ENCODE peak calls at places on chromosome 12, in six cellular contexts. A is BE2C; O is effector memory CD4-positive, alpha-beta T cell; J is A549; H is tibial artery; X is cardiac muscle cell. S is an unnamed sample. For H3K4me1, the result is how much of the 10 kb centered on the place peaks cover.

GRCh38 chr12:7210642-7211151 is 21.2 kb downstream of the PEX5 start:
- DNase-seq in A (no peak), O (no peak), J (no peak), H (no peak), X (no peak), S (no peak)

GRCh38 chr12:42568952-42569916 is 20.3 kb downstream of the PRICKLE1 start:
- DNase-seq in A (no peak), O (no peak), J (no peak), H (no peak), X (peak), S (no peak)

GRCh38 chr12:92827836-92828431 is 101.2 kb downstream of the EEA1 start:
- DNase-seq in A (peak), O (no peak), J (peak), H (no peak), X (peak), S (no peak)

GRCh38 chr12:22250762-22251161 is 83.7 kb downstream of the ST8SIA1 start:
- DNase-seq in A (no peak), O (no peak), J (no peak), H (no peak), X (no peak), S (no peak)

GRCh38 chr12:24997970-24998582 is 49.2 kb upstream of the BCAT1 start:
- DNase-seq in A (no peak), O (no peak), J (no peak), H (no peak), X (no peak), S (no peak)

GRCh38 chr12:29073631-29074239 is 75.3 kb upstream of the FAR2 start:
- DNase-seq in A (peak), O (no peak), J (no peak), H (no peak), X (peak), S (peak)

GRCh38 chr12:26109343-26109841 is 15.4 kb downstream of the BHLHE41 start:
- DNase-seq in A (no peak), O (no peak), J (no peak), H (peak), X (no peak), S (no peak)

GRCh38 chr12:106498056-106498455 is 84.7 kb upstream of the RFX4 start:
- DNase-seq in A (no peak), O (no peak), J (no peak), H (no peak), X (no peak), S (no peak)

GRCh38 chr12:3603576-3603975 is 112.6 kb downstream of the PRMT8 start:
- DNase-seq in A (no peak), O (no peak), J (no peak), H (no peak), X (peak), S (no peak)

GRCh38 chr12:125053821-125054220 is 11.4 kb upstream of the AACS start:
- DNase-seq in A (no peak), O (no peak), J (no peak), H (no peak), X (no peak), S (no peak)

GRCh38 chr12:2998789-2999264 is 39.6 kb downstream of the TEAD4 start:
- DNase-seq in A (no peak), O (no peak), J (no peak), H (peak), X (peak), S (no peak)

GRCh38 chr12:53465679-53466078 is 13.8 kb downstream of the PCBP2 start:
- DNase-seq in A (no peak), O (no peak), J (no peak), H (no peak), X (no peak), S (no peak)

GRCh38 chr12:33588082-33588712 is 148.6 kb upstream of the SYT10 start:
- DNase-seq in A (no peak), O (no peak), J (no peak), H (no peak), X (no peak), S (peak)

GRCh38 chr12:26198742-26199141 is 3.4 kb downstream of the SSPN start:
- DNase-seq in A (peak), O (no peak), J (no peak), H (no peak), X (no peak), S (no peak)

GRCh38 chr12:57796996-57797395 is 14.4 kb downstream of the TSFM start:
- DNase-seq in A (no peak), O (no peak), J (no peak), H (no peak), X (no peak), S (no peak)

GRCh38 chr12:74317078-74317581 is 220.5 kb upstream of the ATXN7L3B start:
- DNase-seq in A (no peak), O (no peak), J (peak), H (no peak), X (peak), S (no peak)

GRCh38 chr12:116693259-116694227 is 44.3 kb downstream of the SPRING1 start:
- DNase-seq in A (no peak), O (no peak), J (no peak), H (no peak), X (peak), S (no peak)

GRCh38 chr12:57489157-57489641 is 1.3 kb downstream of the MARS1 start:
- DNase-seq in A (no peak), O (no peak), J (no peak), H (no peak), X (no peak), S (no peak)

GRCh38 chr12:51914034-51914923 is 7.0 kb downstream of the ACVRL1 start:
- DNase-seq in A (peak), O (no peak), J (no peak), H (no peak), X (peak), S (no peak)

GRCh38 chr12:20487519-20487918 is 119.2 kb downstream of the PDE3A start:
- DNase-seq in A (no peak), O (no peak), J (no peak), H (no peak), X (no peak), S (no peak)

GRCh38 chr12:2589381-2589780 is 205.4 kb upstream of the FKBP4 start:
- DNase-seq in A (no peak), O (no peak), J (no peak), H (no peak), X (no peak), S (no peak)

GRCh38 chr12:109944975-109945374 is 44.9 kb downstream of the TCHP start:
- DNase-seq in A (no peak), O (no peak), J (no peak), H (no peak), X (peak), S (no peak)

GRCh38 chr12:89417246-89417977 is 65.1 kb upstream of the DUSP6 start:
- DNase-seq in A (no peak), O (no peak), J (no peak), H (no peak), X (no peak), S (peak)

GRCh38 chr12:19220861-19221466 is 91.4 kb downstream of the PLEKHA5 start:
- DNase-seq in A (no peak), O (no peak), J (no peak), H (no peak), X (no peak), S (no peak)

DNA sequence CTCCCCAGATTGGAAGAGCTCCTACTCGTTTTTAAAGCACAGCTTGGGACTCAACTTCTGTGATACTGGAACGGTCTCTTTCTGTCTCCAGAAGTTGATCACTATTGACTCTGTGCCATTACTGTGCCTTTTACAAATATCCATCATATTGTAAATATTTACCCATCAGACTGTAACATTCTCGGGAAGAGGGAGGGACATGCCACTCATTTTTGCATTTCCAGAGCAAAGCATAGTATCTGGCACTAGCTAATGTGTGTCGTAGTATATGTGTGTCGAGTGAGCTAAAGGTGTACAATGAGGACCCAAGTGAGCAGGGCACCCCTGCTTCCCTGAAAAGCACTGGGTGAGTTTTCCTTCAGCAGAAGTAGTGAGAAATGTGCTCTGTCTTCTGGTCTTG is 24.0 kb upstream of the GSG1 start:
- DNase-seq in A (no peak), O (no peak), J (no peak), H (no peak), X (no peak), S (no peak)
- H3K4me1 ChIP-seq in A (under half), O (under half), J (half or more), H (under half), X (under half), S (under half)

GRCh38 chr12:638948-639557 is 24.2 kb downstream of the NINJ2 start:
- DNase-seq in A (no peak), O (no peak), J (no peak), H (no peak), X (no peak), S (no peak)
- H3K4me1 ChIP-seq in A (under half), O (under half), J (under half), H (under half), X (under half), S (under half)

GRCh38 chr12:46468159-46468558 is 95.6 kb upstream of the SLC38A2 start:
- DNase-seq in A (no peak), O (no peak), J (no peak), H (no peak), X (no peak), S (no peak)

GRCh38 chr12:46462641-46463355 is 90.2 kb upstream of the SLC38A2 start:
- DNase-seq in A (no peak), O (no peak), J (no peak), H (no peak), X (no peak), S (no peak)

GRCh38 chr12:46461907-46462605 is 89.5 kb upstream of the SLC38A2 start:
- DNase-seq in A (no peak), O (no peak), J (no peak), H (no peak), X (peak), S (peak)

GRCh38 chr12:46464863-46465262 is 92.3 kb upstream of the SLC38A2 start:
- DNase-seq in A (no peak), O (no peak), J (no peak), H (no peak), X (no peak), S (no peak)

GRCh38 chr12:46465307-46465706 is 92.7 kb upstream of the SLC38A2 start:
- DNase-seq in A (no peak), O (no peak), J (no peak), H (no peak), X (no peak), S (no peak)
- H3K4me1 ChIP-seq in A (under half), O (under half), J (under half), H (under half), X (under half), S (under half)

DNA sequence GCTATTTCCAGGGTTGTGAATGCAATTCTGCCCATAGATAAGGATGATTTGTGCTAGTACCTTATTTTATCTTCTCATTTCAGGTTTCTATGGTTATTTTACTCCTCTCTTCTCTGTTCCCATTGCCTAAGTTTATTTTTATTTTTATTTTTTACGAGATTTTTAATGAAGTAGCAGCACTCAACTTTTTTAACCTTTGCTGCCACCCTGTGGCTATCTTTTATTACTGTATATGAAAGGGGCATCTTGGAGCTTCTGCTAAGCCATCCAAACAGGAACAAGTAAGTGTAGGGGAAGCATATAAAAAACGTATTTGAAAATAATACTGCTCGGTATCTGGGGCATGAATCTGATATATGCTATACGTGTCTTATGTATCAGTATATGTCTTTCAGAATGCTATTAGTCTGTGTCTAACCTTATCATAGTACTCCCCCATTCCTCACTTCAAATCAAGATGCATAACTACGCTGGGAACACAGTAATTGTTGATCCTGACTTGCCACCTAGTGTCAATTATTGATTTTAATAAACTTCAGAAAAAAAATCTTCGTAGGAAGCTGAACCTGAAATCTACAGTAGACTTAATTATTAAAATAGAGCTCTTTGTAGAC is 60.3 kb downstream of the KLRG1 start:
- DNase-seq in A (peak), O (no peak), J (peak), H (no peak), X (peak), S (no peak)
- H3K4me1 ChIP-seq in A (under half), O (under half), J (under half), H (under half), X (under half), S (under half)

GRCh38 chr12:75554556-75554880 is 43.1 kb upstream of the KRR1 start:
- DNase-seq in A (no peak), O (no peak), J (no peak), H (no peak), X (no peak), S (no peak)

GRCh38 chr12:75560167-75560566 is 48.8 kb upstream of the KRR1 start:
- DNase-seq in A (no peak), O (no peak), J (peak), H (no peak), X (peak), S (no peak)

GRCh38 chr12:75556306-75556899 is 45.0 kb upstream of the KRR1 start:
- DNase-seq in A (no peak), O (no peak), J (no peak), H (no peak), X (no peak), S (no peak)

GRCh38 chr12:75561921-75562320 is 50.5 kb upstream of the KRR1 start:
- DNase-seq in A (no peak), O (no peak), J (no peak), H (no peak), X (no peak), S (no peak)

DNA sequence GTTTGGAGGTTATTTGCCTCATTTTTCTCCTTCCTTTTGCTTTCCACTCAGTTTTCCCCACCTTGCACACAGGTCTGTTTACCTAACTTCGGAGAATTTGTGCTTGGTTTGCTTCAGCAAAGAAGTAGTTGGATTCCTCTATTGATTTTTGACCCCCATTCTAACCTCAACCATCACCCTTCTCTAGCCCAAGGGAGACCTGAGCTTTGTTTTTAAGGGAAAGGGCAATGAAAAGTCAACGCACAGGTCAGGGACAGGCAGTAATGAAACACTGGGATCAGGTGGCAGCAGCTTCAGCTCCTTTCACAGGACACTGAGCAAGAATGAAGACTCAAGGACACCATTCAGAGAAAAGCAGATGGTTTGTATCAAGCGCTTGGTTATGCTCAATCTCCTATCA is 46.9 kb upstream of the KRR1 start:
- DNase-seq in A (no peak), O (no peak), J (no peak), H (no peak), X (no peak), S (no peak)
- H3K4me1 ChIP-seq in A (under half), O (under half), J (under half), H (under half), X (under half), S (under half)

GRCh38 chr12:46214668-46215429 is 54.0 kb downstream of the SLC38A1 start:
- DNase-seq in A (no peak), O (peak), J (no peak), H (no peak), X (no peak), S (no peak)
- H3K4me1 ChIP-seq in A (under half), O (half or more), J (under half), H (under half), X (under half), S (under half)

S was measured in prostate gland.